ENCODE peak calls at places on chromosomes 12 and 14, in five cellular contexts. R is nephron progenitor cell, M is MCF 10A, V is RWPE1, N is HFFc6. H is an unnamed sample.

GRCh38 chr12:105504286-105504685 is 173.8 kb downstream of the C12orf75 start:
- DNase-seq in R (no peak), M (no peak), V (no peak), N (no peak), H (no peak)

GRCh38 chr12:76863005-76863670 is 15.7 kb downstream of the CSRP2 start:
- DNase-seq in R (no peak), M (no peak), V (no peak), N (peak; percentile 75), H (no peak)

GRCh38 chr12:79939728-79940306 is 4.9 kb upstream of the PPP1R12A start:
- DNase-seq in R (no peak), M (no peak), V (no peak), N (no peak), H (no peak)

GRCh38 chr12:74685385-74685784 is 147.8 kb downstream of the ATXN7L3B start:
- DNase-seq in R (no peak), M (no peak), V (no peak), N (no peak), H (no peak)

GRCh38 chr14:68589447-68590232 is 203.2 kb downstream of the ZFP36L1 start:
- DNase-seq in R (peak; percentile 57), M (no peak), V (no peak), N (no peak), H (no peak)

GRCh38 chr12:56158926-56159461 is 835 bp downstream of the MYL6 start:
- DNase-seq in R (peak; percentile 50), M (peak; percentile 84), V (peak; percentile 71), N (peak; percentile 64), H (peak; percentile 67)

GRCh38 chr12:58081488-58081887 is 140.1 kb downstream of the ATP23 start:
- DNase-seq in R (no peak), M (peak; percentile 31), V (no peak), N (no peak), H (peak; percentile 5)

GRCh38 chr14:22526210-22526609 is 62.8 kb downstream of the DAD1 start:
- DNase-seq in R (no peak), M (no peak), V (no peak), N (no peak), H (no peak)

GRCh38 chr14:76985021-76985420 is 43.5 kb downstream of the IRF2BPL start:
- DNase-seq in R (no peak), M (no peak), V (no peak), N (peak; percentile 88), H (no peak)

GRCh38 chr14:55752580-55753365 is 172.8 kb downstream of the KTN1 start:
- DNase-seq in R (no peak), M (peak; percentile 78), V (peak; percentile 38), N (peak; percentile 42), H (peak; percentile 78)

GRCh38 chr12:45918818-45919217 is 71.6 kb downstream of the SCAF11 start:
- DNase-seq in R (no peak), M (no peak), V (no peak), N (no peak), H (no peak)

GRCh38 chr14:100675664-100676063 is 51.0 kb upstream of the DLK1 start:
- DNase-seq in R (no peak), M (no peak), V (no peak), N (peak; percentile 24), H (no peak)

GRCh38 chr14:62244221-62244620 is 482.0 kb downstream of the SNAPC1 start:
- DNase-seq in R (no peak), M (no peak), V (no peak), N (no peak), H (no peak)

GRCh38 chr14:90513151-90514014 is 116.6 kb downstream of the CALM1 start:
- DNase-seq in R (peak; percentile 35), M (no peak), V (peak; percentile 20), N (no peak), H (peak; percentile 96)

GRCh38 chr12:93483151-93483807 is 16.0 kb downstream of the MRPL42 start:
- DNase-seq in R (no peak), M (peak; percentile 14), V (no peak), N (no peak), H (no peak)

GRCh38 chr14:28767851-28768548 is 1.4 kb downstream of the FOXG1 start:
- DNase-seq in R (peak; percentile 53), M (no peak), V (no peak), N (no peak), H (no peak)

GRCh38 chr14:92933481-92933880 is 10.5 kb downstream of the CHGA start:
- DNase-seq in R (no peak), M (no peak), V (no peak), N (no peak), H (no peak)

GRCh38 chr12:53232641-53233538 is 881 bp upstream of the RARG start:
- DNase-seq in R (no peak), M (peak; percentile 54), V (peak; percentile 76), N (no peak), H (peak; percentile 54)

GRCh38 chr14:45787167-45787566 is 534.2 kb upstream of the MIS18BP1 start:
- DNase-seq in R (no peak), M (no peak), V (no peak), N (no peak), H (no peak)

GRCh38 chr12:1500095-1500801 is 94.1 kb downstream of the FBXL14 start:
- DNase-seq in R (no peak), M (peak; percentile 76), V (no peak), N (peak; percentile 18), H (no peak)

GRCh38 chr14:80930836-80931389 is 10.6 kb downstream of the CEP128 start:
- DNase-seq in R (no peak), M (peak; percentile 73), V (peak; percentile 80), N (peak; percentile 82), H (no peak)

GRCh38 chr12:42448841-42449240 is 122.9 kb downstream of the PPHLN1 start:
- DNase-seq in R (no peak), M (no peak), V (no peak), N (no peak), H (no peak)

GRCh38 chr12:110743571-110744093 is 941 bp upstream of the PPP1CC start:
- DNase-seq in R (peak; percentile 32), M (peak; percentile 41), V (no peak), N (no peak), H (peak; percentile 24)

GRCh38 chr12:70724444-70724843 is 87.2 kb upstream of the PTPRB start:
- DNase-seq in R (no peak), M (peak; percentile 25), V (no peak), N (peak; percentile 15), H (no peak)

GRCh38 chr14:104427126-104427851 is 152.3 kb upstream of the C14orf180 start:
- DNase-seq in R (no peak), M (no peak), V (no peak), N (no peak), H (no peak)

GRCh38 chr12:54404061-54405004 is 14.7 kb downstream of the ITGA5 start:
- DNase-seq in R (peak; percentile 81), M (peak; percentile 60), V (no peak), N (peak; percentile 41), H (peak; percentile 57)

GRCh38 chr14:32472512-32473472 is 143.7 kb downstream of the AKAP6 start:
- DNase-seq in R (no peak), M (peak; percentile 11), V (peak; percentile 49), N (peak; percentile 67), H (no peak)

GRCh38 chr12:78305808-78306207 is 475.1 kb downstream of the NAV3 start:
- DNase-seq in R (no peak), M (no peak), V (no peak), N (no peak), H (no peak)

GRCh38 chr12:2384533-2385328 is 331.9 kb downstream of the CACNA1C start:
- DNase-seq in R (no peak), M (no peak), V (no peak), N (peak; percentile 65), H (no peak)

GRCh38 chr12:62966990-62967506 is 32.1 kb upstream of the PPM1H start:
- DNase-seq in R (no peak), M (no peak), V (no peak), N (no peak), H (peak; percentile 8)

GRCh38 chr14:65054471-65055085 is 47.7 kb downstream of the MAX start:
- DNase-seq in R (no peak), M (no peak), V (no peak), N (no peak), H (no peak)

GRCh38 chr12:91326043-91327027 is 143.7 kb upstream of the DCN start:
- DNase-seq in R (peak; percentile 63), M (peak; percentile 72), V (peak; percentile 43), N (peak; percentile 52), H (peak; percentile 70)

GRCh38 chr12:16523570-16524331 is 82.2 kb downstream of the LMO3 start:
- DNase-seq in R (no peak), M (no peak), V (no peak), N (no peak), H (no peak)

GRCh38 chr12:29957835-29958234 is 174.1 kb upstream of the TMTC1 start:
- DNase-seq in R (no peak), M (peak; percentile 25), V (no peak), N (no peak), H (no peak)

GRCh38 chr12:64696065-64696741 is 63.0 kb downstream of the GNS start:
- DNase-seq in R (no peak), M (peak; percentile 39), V (peak; percentile 36), N (peak; percentile 25), H (no peak)
- TF ChIP-seq CTCF in R (peak; percentile 23), M (peak; percentile 55), V (peak; percentile 47), N (peak; percentile 73), H (peak; percentile 12)

DNA sequence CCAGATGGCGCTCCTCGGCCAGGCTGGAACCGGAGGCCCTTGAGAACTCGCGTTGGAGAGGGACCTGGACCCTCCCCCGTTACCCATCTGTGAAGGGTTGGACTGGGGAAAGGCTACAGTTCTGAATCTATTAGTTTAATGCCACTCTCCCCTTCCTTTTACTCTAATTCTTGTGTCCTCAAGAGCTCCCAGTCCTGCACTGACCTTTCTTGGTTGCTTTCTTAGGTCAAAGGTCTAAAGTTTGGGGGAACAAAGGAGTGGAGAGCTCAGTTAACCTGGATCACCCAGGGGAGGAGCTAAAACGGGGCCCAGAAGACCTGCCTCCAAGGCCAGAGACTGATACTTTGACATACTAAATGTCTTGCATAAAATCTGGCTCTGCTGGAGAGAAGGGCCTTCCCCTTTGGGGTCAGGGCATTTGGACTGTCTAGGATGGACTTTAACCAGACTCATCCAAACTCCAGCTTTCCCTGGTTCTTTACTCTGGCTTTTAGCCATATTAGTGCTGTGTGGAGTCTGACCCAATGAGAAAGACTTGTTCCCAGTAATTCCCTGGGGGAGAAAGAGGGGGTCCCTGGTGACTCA is 923 bp upstream of the MLF2 start:
- DNase-seq in R (peak; percentile 21), M (no peak), V (no peak), N (no peak), H (no peak)
- TF ChIP-seq CTCF in R (peak; percentile 93), M (peak; percentile 90), V (peak; percentile 40), N (peak; percentile 98), H (no peak)

GRCh38 chr14:87944987-87945604 is 47.9 kb downstream of the GALC start:
- DNase-seq in R (no peak), M (peak; percentile 57), V (peak; percentile 13), N (peak; percentile 26), H (peak; percentile 4)
- TF ChIP-seq CTCF in R (peak; percentile 62), M (no peak), V (peak; percentile 76), N (peak; percentile 88), H (no peak)

GRCh38 chr12:32107376-32108267 is 975 bp downstream of the BICD1 start:
- DNase-seq in R (peak; percentile 31), M (peak; percentile 71), V (peak; percentile 63), N (peak; percentile 71), H (peak; percentile 16)

GRCh38 chr12:32106517-32107366 is at the start of gene BICD1:
- DNase-seq in R (peak; percentile 88), M (peak; percentile 89), V (peak; percentile 82), N (peak; percentile 86), H (peak; percentile 89)

GRCh38 chr12:32110417-32110816 is 3.8 kb downstream of the BICD1 start:
- DNase-seq in R (no peak), M (no peak), V (no peak), N (no peak), H (no peak)

GRCh38 chr12:32108829-32109228 is 2.2 kb downstream of the BICD1 start:
- DNase-seq in R (no peak), M (no peak), V (no peak), N (no peak), H (no peak)

GRCh38 chr12:32110942-32111341 is 4.3 kb downstream of the BICD1 start:
- DNase-seq in R (no peak), M (no peak), V (no peak), N (no peak), H (no peak)
- TF ChIP-seq CTCF in R (no peak), M (no peak), V (no peak), N (no peak), H (no peak)

H was measured in Calu3.